ENCODE peak calls at places on chromosomes 1 and 21, in five cellular contexts. Q is heart right ventricle, B is left cardiac atrium, O is fibroblast of the aortic adventitia, Y is substantia nigra. P is an unnamed sample.

GRCh38 chr1:199931666-199932377 is 95.7 kb upstream of the NR5A2 start:
- DNase-seq in Q (no peak), B (no peak), O (peak; percentile 18), Y (no peak), P (no peak)

GRCh38 chr1:241551759-241552638 is 19.8 kb downstream of the KMO start:
- DNase-seq in Q (no peak), B (peak; percentile 33), O (no peak), Y (no peak), P (peak; percentile 87)

GRCh38 chr1:24606621-24607020 is 36.5 kb upstream of the SRRM1 start:
- DNase-seq in Q (no peak), B (no peak), O (no peak), Y (no peak), P (no peak)

GRCh38 chr1:244442850-244443249 is 8.9 kb downstream of the ADSS2 start:
- DNase-seq in Q (no peak), B (no peak), O (no peak), Y (no peak), P (no peak)

GRCh38 chr1:996851-997727 is 2.8 kb downstream of the HES4 start:
- DNase-seq in Q (no peak), B (no peak), O (no peak), Y (no peak), P (peak; percentile 70)

GRCh38 chr1:213820362-213821149 is 167.2 kb upstream of the PROX1 start:
- DNase-seq in Q (no peak), B (no peak), O (no peak), Y (no peak), P (no peak)

GRCh38 chr1:14570514-14570913 is 28.0 kb upstream of the KAZN start:
- DNase-seq in Q (no peak), B (no peak), O (peak; percentile 5), Y (no peak), P (no peak)

GRCh38 chr21:43736224-43736883 is 17.4 kb downstream of the PDXK start:
- DNase-seq in Q (no peak), B (no peak), O (no peak), Y (no peak), P (no peak)

GRCh38 chr1:175591083-175591743 is 152.2 kb downstream of the TNR start:
- DNase-seq in Q (peak; percentile 28), B (no peak), O (no peak), Y (peak; percentile 4), P (no peak)

GRCh38 chr21:21096956-21097355 is 98.7 kb downstream of the NCAM2 start:
- DNase-seq in Q (no peak), B (no peak), O (no peak), Y (no peak), P (no peak)

GRCh38 chr1:3564921-3565831 is 46.1 kb downstream of the MEGF6 start:
- DNase-seq in Q (no peak), B (no peak), O (peak; percentile 35), Y (no peak), P (no peak)

GRCh38 chr1:164673584-164674214 is 114.7 kb downstream of the PBX1 start:
- DNase-seq in Q (no peak), B (no peak), O (no peak), Y (no peak), P (no peak)

GRCh38 chr21:25350056-25350455 is 257.2 kb downstream of the MRPL39 start:
- DNase-seq in Q (no peak), B (no peak), O (peak; percentile 66), Y (no peak), P (no peak)

GRCh38 chr1:163796394-163796821 is 474.7 kb downstream of the NUF2 start:
- DNase-seq in Q (no peak), B (no peak), O (peak; percentile 34), Y (no peak), P (no peak)

GRCh38 chr1:32878183-32878582 is 7.5 kb upstream of the FNDC5 start:
- DNase-seq in Q (no peak), B (no peak), O (peak; percentile 34), Y (no peak), P (no peak)

GRCh38 chr1:211133393-211133840 is 531 bp downstream of the KCNH1 start:
- DNase-seq in Q (peak; percentile 14), B (peak; percentile 18), O (no peak), Y (peak; percentile 38), P (no peak)

GRCh38 chr1:119735217-119735616 is 23.5 kb downstream of the PHGDH start:
- DNase-seq in Q (peak; percentile 41), B (peak; percentile 51), O (no peak), Y (peak; percentile 66), P (no peak)

GRCh38 chr1:226776975-226777374 is 37.9 kb upstream of the ITPKB start:
- DNase-seq in Q (no peak), B (no peak), O (no peak), Y (no peak), P (no peak)

GRCh38 chr1:28208818-28209441 is 23.9 kb downstream of the DNAJC8 start:
- DNase-seq in Q (no peak), B (peak; percentile 47), O (peak; percentile 81), Y (peak; percentile 62), P (no peak)

GRCh38 chr1:178578541-178578940 is 65.6 kb downstream of the TEX35 start:
- DNase-seq in Q (no peak), B (no peak), O (no peak), Y (no peak), P (no peak)

GRCh38 chr1:37890378-37891014 is 31.1 kb upstream of the MTF1 start:
- DNase-seq in Q (no peak), B (no peak), O (peak; percentile 45), Y (no peak), P (no peak)

GRCh38 chr1:233244183-233244582 is 51.3 kb downstream of the PCNX2 start:
- DNase-seq in Q (no peak), B (no peak), O (peak; percentile 45), Y (no peak), P (no peak)

P was measured in Right ventricle myocardium inferior.